ENCODE peak calls at places on chromosomes 16 and 17, in eight cellular contexts. One of them, this sample, is unnamed.

GRCh38 chr16:64133396-64133795 is 988.5 kb downstream of the CDH11 start:
- DNase-seq in heart left ventricle: no peak
- DNase-seq in stomach: no peak
- DNase-seq in mesendoderm: no peak
- DNase-seq in effector memory CD4-positive, alpha-beta T cell: no peak
- DNase-seq in naive thymus-derived CD4-positive, alpha-beta T cell: no peak
- DNase-seq in A549: no peak
- DNase-seq in CD8-positive, alpha-beta memory T cell: no peak
- DNase-seq in this sample: no peak

GRCh38 chr17:78781339-78782304 is at the start of gene CYTH1:
- DNase-seq in heart left ventricle: peak
- DNase-seq in stomach: peak
- DNase-seq in mesendoderm: peak
- DNase-seq in effector memory CD4-positive, alpha-beta T cell: no peak
- DNase-seq in naive thymus-derived CD4-positive, alpha-beta T cell: peak
- DNase-seq in A549: peak
- DNase-seq in CD8-positive, alpha-beta memory T cell: peak
- DNase-seq in this sample: peak

GRCh38 chr17:7290685-7291084 is 3.8 kb downstream of the YBX2 start:
- DNase-seq in heart left ventricle: no peak
- DNase-seq in stomach: no peak
- DNase-seq in mesendoderm: no peak
- DNase-seq in effector memory CD4-positive, alpha-beta T cell: no peak
- DNase-seq in naive thymus-derived CD4-positive, alpha-beta T cell: no peak
- DNase-seq in A549: no peak
- DNase-seq in CD8-positive, alpha-beta memory T cell: no peak
- DNase-seq in this sample: no peak

GRCh38 chr17:18004901-18005305 is 32.2 kb downstream of the DRC3 start:
- DNase-seq in heart left ventricle: no peak
- DNase-seq in stomach: no peak
- DNase-seq in mesendoderm: peak
- DNase-seq in effector memory CD4-positive, alpha-beta T cell: no peak
- DNase-seq in naive thymus-derived CD4-positive, alpha-beta T cell: no peak
- DNase-seq in A549: no peak
- DNase-seq in CD8-positive, alpha-beta memory T cell: no peak
- DNase-seq in this sample: no peak

GRCh38 chr17:70318061-70318460 is 148.7 kb downstream of the KCNJ2 start:
- DNase-seq in heart left ventricle: no peak
- DNase-seq in stomach: no peak
- DNase-seq in mesendoderm: no peak
- DNase-seq in effector memory CD4-positive, alpha-beta T cell: no peak
- DNase-seq in naive thymus-derived CD4-positive, alpha-beta T cell: no peak
- DNase-seq in A549: no peak
- DNase-seq in CD8-positive, alpha-beta memory T cell: no peak
- DNase-seq in this sample: no peak

GRCh38 chr17:9346296-9346926 is 229.2 kb downstream of the STX8 start:
- DNase-seq in heart left ventricle: no peak
- DNase-seq in stomach: no peak
- DNase-seq in mesendoderm: no peak
- DNase-seq in effector memory CD4-positive, alpha-beta T cell: no peak
- DNase-seq in naive thymus-derived CD4-positive, alpha-beta T cell: no peak
- DNase-seq in A549: no peak
- DNase-seq in CD8-positive, alpha-beta memory T cell: no peak
- DNase-seq in this sample: no peak

GRCh38 chr17:34580685-34581445 is 1.5 kb downstream of the TMEM132E start:
- DNase-seq in heart left ventricle: no peak
- DNase-seq in stomach: no peak
- DNase-seq in mesendoderm: peak
- DNase-seq in effector memory CD4-positive, alpha-beta T cell: no peak
- DNase-seq in naive thymus-derived CD4-positive, alpha-beta T cell: no peak
- DNase-seq in A549: no peak
- DNase-seq in CD8-positive, alpha-beta memory T cell: no peak
- DNase-seq in this sample: no peak

GRCh38 chr17:7881655-7882054 is 6.9 kb upstream of the CHD3 start:
- DNase-seq in heart left ventricle: no peak
- DNase-seq in stomach: no peak
- DNase-seq in mesendoderm: no peak
- DNase-seq in effector memory CD4-positive, alpha-beta T cell: no peak
- DNase-seq in naive thymus-derived CD4-positive, alpha-beta T cell: no peak
- DNase-seq in A549: no peak
- DNase-seq in CD8-positive, alpha-beta memory T cell: no peak
- DNase-seq in this sample: no peak

GRCh38 chr17:46883871-46884270 is 32.5 kb downstream of the WNT9B start:
- DNase-seq in heart left ventricle: no peak
- DNase-seq in stomach: no peak
- DNase-seq in mesendoderm: no peak
- DNase-seq in effector memory CD4-positive, alpha-beta T cell: no peak
- DNase-seq in naive thymus-derived CD4-positive, alpha-beta T cell: no peak
- DNase-seq in A549: no peak
- DNase-seq in CD8-positive, alpha-beta memory T cell: no peak
- DNase-seq in this sample: no peak

GRCh38 chr17:10182785-10183184 is 15.6 kb downstream of the GAS7 start:
- DNase-seq in heart left ventricle: no peak
- DNase-seq in stomach: no peak
- DNase-seq in mesendoderm: no peak
- DNase-seq in effector memory CD4-positive, alpha-beta T cell: no peak
- DNase-seq in naive thymus-derived CD4-positive, alpha-beta T cell: no peak
- DNase-seq in A549: no peak
- DNase-seq in CD8-positive, alpha-beta memory T cell: no peak
- DNase-seq in this sample: no peak

GRCh38 chr16:9334091-9334490 is 242.6 kb downstream of the HAPSTR1 start:
- DNase-seq in heart left ventricle: no peak
- DNase-seq in stomach: no peak
- DNase-seq in mesendoderm: no peak
- DNase-seq in effector memory CD4-positive, alpha-beta T cell: no peak
- DNase-seq in naive thymus-derived CD4-positive, alpha-beta T cell: no peak
- DNase-seq in A549: no peak
- DNase-seq in CD8-positive, alpha-beta memory T cell: no peak
- DNase-seq in this sample: no peak

GRCh38 chr17:28526381-28526780 is 20.2 kb downstream of the FOXN1 start:
- DNase-seq in heart left ventricle: no peak
- DNase-seq in stomach: no peak
- DNase-seq in mesendoderm: no peak
- DNase-seq in effector memory CD4-positive, alpha-beta T cell: no peak
- DNase-seq in naive thymus-derived CD4-positive, alpha-beta T cell: no peak
- DNase-seq in A549: no peak
- DNase-seq in CD8-positive, alpha-beta memory T cell: no peak
- DNase-seq in this sample: no peak

GRCh38 chr17:61402073-61402541 is 2.5 kb downstream of the TBX2 start:
- DNase-seq in heart left ventricle: peak
- DNase-seq in stomach: no peak
- DNase-seq in mesendoderm: no peak
- DNase-seq in effector memory CD4-positive, alpha-beta T cell: no peak
- DNase-seq in naive thymus-derived CD4-positive, alpha-beta T cell: no peak
- DNase-seq in A549: no peak
- DNase-seq in CD8-positive, alpha-beta memory T cell: no peak
- DNase-seq in this sample: no peak

GRCh38 chr17:1994707-1995106 is 30.4 kb downstream of the RTN4RL1 start:
- DNase-seq in heart left ventricle: no peak
- DNase-seq in stomach: no peak
- DNase-seq in mesendoderm: no peak
- DNase-seq in effector memory CD4-positive, alpha-beta T cell: no peak
- DNase-seq in naive thymus-derived CD4-positive, alpha-beta T cell: no peak
- DNase-seq in A549: no peak
- DNase-seq in CD8-positive, alpha-beta memory T cell: no peak
- DNase-seq in this sample: no peak

GRCh38 chr17:10120749-10121148 is 77.7 kb downstream of the GAS7 start:
- DNase-seq in heart left ventricle: no peak
- DNase-seq in stomach: no peak
- DNase-seq in mesendoderm: no peak
- DNase-seq in effector memory CD4-positive, alpha-beta T cell: no peak
- DNase-seq in naive thymus-derived CD4-positive, alpha-beta T cell: no peak
- DNase-seq in A549: no peak
- DNase-seq in CD8-positive, alpha-beta memory T cell: peak
- DNase-seq in this sample: no peak

GRCh38 chr16:50862818-50863672 is 121.2 kb downstream of the CYLD start:
- DNase-seq in heart left ventricle: no peak
- DNase-seq in stomach: no peak
- DNase-seq in mesendoderm: no peak
- DNase-seq in effector memory CD4-positive, alpha-beta T cell: no peak
- DNase-seq in naive thymus-derived CD4-positive, alpha-beta T cell: no peak
- DNase-seq in A549: no peak
- DNase-seq in CD8-positive, alpha-beta memory T cell: no peak
- DNase-seq in this sample: no peak

GRCh38 chr17:72175787-72176515 is 55.1 kb downstream of the SOX9 start:
- DNase-seq in heart left ventricle: no peak
- DNase-seq in stomach: no peak
- DNase-seq in mesendoderm: no peak
- DNase-seq in effector memory CD4-positive, alpha-beta T cell: no peak
- DNase-seq in naive thymus-derived CD4-positive, alpha-beta T cell: no peak
- DNase-seq in A549: no peak
- DNase-seq in CD8-positive, alpha-beta memory T cell: no peak
- DNase-seq in this sample: no peak

GRCh38 chr16:1430759-1431496 is at the start of gene PERCC1:
- DNase-seq in heart left ventricle: no peak
- DNase-seq in stomach: peak
- DNase-seq in mesendoderm: no peak
- DNase-seq in effector memory CD4-positive, alpha-beta T cell: no peak
- DNase-seq in naive thymus-derived CD4-positive, alpha-beta T cell: no peak
- DNase-seq in A549: no peak
- DNase-seq in CD8-positive, alpha-beta memory T cell: no peak
- DNase-seq in this sample: no peak

GRCh38 chr16:2212362-2213324 is 2.0 kb upstream of the BRICD5 start:
- DNase-seq in heart left ventricle: peak
- DNase-seq in stomach: peak
- DNase-seq in mesendoderm: peak
- DNase-seq in effector memory CD4-positive, alpha-beta T cell: no peak
- DNase-seq in naive thymus-derived CD4-positive, alpha-beta T cell: no peak
- DNase-seq in A549: no peak
- DNase-seq in CD8-positive, alpha-beta memory T cell: no peak
- DNase-seq in this sample: no peak

GRCh38 chr17:27362909-27363308 is 69.0 kb downstream of the WSB1 start:
- DNase-seq in heart left ventricle: no peak
- DNase-seq in stomach: no peak
- DNase-seq in mesendoderm: no peak
- DNase-seq in effector memory CD4-positive, alpha-beta T cell: no peak
- DNase-seq in naive thymus-derived CD4-positive, alpha-beta T cell: no peak
- DNase-seq in A549: no peak
- DNase-seq in CD8-positive, alpha-beta memory T cell: no peak
- DNase-seq in this sample: no peak

GRCh38 chr17:79371984-79372383 is 238.9 kb downstream of the RBFOX3 start:
- DNase-seq in heart left ventricle: no peak
- DNase-seq in stomach: no peak
- DNase-seq in mesendoderm: no peak
- DNase-seq in effector memory CD4-positive, alpha-beta T cell: no peak
- DNase-seq in naive thymus-derived CD4-positive, alpha-beta T cell: no peak
- DNase-seq in A549: no peak
- DNase-seq in CD8-positive, alpha-beta memory T cell: no peak
- DNase-seq in this sample: no peak

GRCh38 chr16:53111078-53111776 is 56.4 kb downstream of the CHD9 start:
- DNase-seq in heart left ventricle: no peak
- DNase-seq in stomach: no peak
- DNase-seq in mesendoderm: no peak
- DNase-seq in effector memory CD4-positive, alpha-beta T cell: no peak
- DNase-seq in naive thymus-derived CD4-positive, alpha-beta T cell: no peak
- DNase-seq in A549: no peak
- DNase-seq in CD8-positive, alpha-beta memory T cell: no peak
- DNase-seq in this sample: no peak

GRCh38 chr16:25011891-25012499 is 3.2 kb downstream of the ARHGAP17 start:
- DNase-seq in heart left ventricle: no peak
- DNase-seq in stomach: no peak
- DNase-seq in mesendoderm: no peak
- DNase-seq in effector memory CD4-positive, alpha-beta T cell: no peak
- DNase-seq in naive thymus-derived CD4-positive, alpha-beta T cell: no peak
- DNase-seq in A549: peak
- DNase-seq in CD8-positive, alpha-beta memory T cell: no peak
- DNase-seq in this sample: no peak

GRCh38 chr17:17303010-17303846 is at the start of gene NT5M:
- DNase-seq in heart left ventricle: peak
- DNase-seq in stomach: peak
- DNase-seq in mesendoderm: peak
- DNase-seq in effector memory CD4-positive, alpha-beta T cell: peak
- DNase-seq in naive thymus-derived CD4-positive, alpha-beta T cell: peak
- DNase-seq in A549: peak
- DNase-seq in CD8-positive, alpha-beta memory T cell: peak
- DNase-seq in this sample: peak

GRCh38 chr16:19284207-19284606 is 1.3 kb upstream of the CLEC19A start:
- DNase-seq in heart left ventricle: no peak
- DNase-seq in stomach: peak
- DNase-seq in mesendoderm: no peak
- DNase-seq in effector memory CD4-positive, alpha-beta T cell: no peak
- DNase-seq in naive thymus-derived CD4-positive, alpha-beta T cell: no peak
- DNase-seq in A549: peak
- DNase-seq in CD8-positive, alpha-beta memory T cell: no peak
- DNase-seq in this sample: no peak

DNA sequence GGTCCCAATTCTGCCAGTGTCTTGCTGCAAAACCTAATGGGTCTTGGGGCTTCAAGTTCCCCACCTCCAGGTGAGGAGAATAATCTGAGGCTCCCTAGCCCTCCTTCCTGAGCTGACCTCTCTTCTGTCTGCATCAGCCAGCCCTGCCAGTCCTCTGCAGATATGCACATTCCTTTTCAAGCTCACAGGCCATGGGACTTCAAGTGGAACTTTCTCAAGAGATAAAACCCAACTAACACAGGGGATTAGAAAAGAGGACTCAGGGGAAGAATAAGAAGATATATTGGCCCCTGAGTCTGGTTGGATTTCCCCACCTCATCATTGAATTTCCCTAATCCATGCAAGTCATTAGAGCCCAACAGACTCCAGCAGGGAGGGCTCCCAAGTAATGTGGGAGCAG is 1.4 kb downstream of the KRT14 start:
- DNase-seq in heart left ventricle: no peak
- DNase-seq in stomach: no peak
- DNase-seq in mesendoderm: peak
- DNase-seq in effector memory CD4-positive, alpha-beta T cell: no peak
- DNase-seq in naive thymus-derived CD4-positive, alpha-beta T cell: no peak
- DNase-seq in A549: no peak
- DNase-seq in CD8-positive, alpha-beta memory T cell: no peak
- DNase-seq in this sample: no peak
- H3K27ac ChIP-seq in heart left ventricle: no peak
- H3K27ac ChIP-seq in stomach: no peak
- H3K27ac ChIP-seq in mesendoderm: no peak
- H3K27ac ChIP-seq in effector memory CD4-positive, alpha-beta T cell: no peak
- H3K27ac ChIP-seq in naive thymus-derived CD4-positive, alpha-beta T cell: no peak
- H3K27ac ChIP-seq in A549: no peak
- H3K27ac ChIP-seq in CD8-positive, alpha-beta memory T cell: no peak
- H3K27ac ChIP-seq in this sample: no peak

GRCh38 chr16:54194008-54194731 is 92.4 kb downstream of the IRX3 start:
- DNase-seq in heart left ventricle: peak
- DNase-seq in stomach: peak
- DNase-seq in mesendoderm: peak
- DNase-seq in effector memory CD4-positive, alpha-beta T cell: no peak
- DNase-seq in naive thymus-derived CD4-positive, alpha-beta T cell: no peak
- DNase-seq in A549: no peak
- DNase-seq in CD8-positive, alpha-beta memory T cell: no peak
- DNase-seq in this sample: no peak
- H3K27ac ChIP-seq in heart left ventricle: peak
- H3K27ac ChIP-seq in stomach: peak
- H3K27ac ChIP-seq in mesendoderm: no peak
- H3K27ac ChIP-seq in effector memory CD4-positive, alpha-beta T cell: no peak
- H3K27ac ChIP-seq in naive thymus-derived CD4-positive, alpha-beta T cell: no peak
- H3K27ac ChIP-seq in A549: no peak
- H3K27ac ChIP-seq in CD8-positive, alpha-beta memory T cell: no peak
- H3K27ac ChIP-seq in this sample: no peak

GRCh38 chr17:50684612-50685333 is 22.9 kb downstream of the ANKRD40 start:
- DNase-seq in heart left ventricle: no peak
- DNase-seq in stomach: peak
- DNase-seq in mesendoderm: peak
- DNase-seq in effector memory CD4-positive, alpha-beta T cell: no peak
- DNase-seq in naive thymus-derived CD4-positive, alpha-beta T cell: no peak
- DNase-seq in A549: peak
- DNase-seq in CD8-positive, alpha-beta memory T cell: no peak
- DNase-seq in this sample: no peak
- H3K27ac ChIP-seq in heart left ventricle: no peak
- H3K27ac ChIP-seq in stomach: peak
- H3K27ac ChIP-seq in mesendoderm: no peak
- H3K27ac ChIP-seq in effector memory CD4-positive, alpha-beta T cell: no peak
- H3K27ac ChIP-seq in naive thymus-derived CD4-positive, alpha-beta T cell: no peak
- H3K27ac ChIP-seq in A549: peak
- H3K27ac ChIP-seq in CD8-positive, alpha-beta memory T cell: no peak
- H3K27ac ChIP-seq in this sample: no peak

GRCh38 chr16:56964243-56965148 is 2.7 kb downstream of the CETP start:
- DNase-seq in heart left ventricle: peak
- DNase-seq in stomach: peak
- DNase-seq in mesendoderm: peak
- DNase-seq in effector memory CD4-positive, alpha-beta T cell: peak
- DNase-seq in naive thymus-derived CD4-positive, alpha-beta T cell: peak
- DNase-seq in A549: peak
- DNase-seq in CD8-positive, alpha-beta memory T cell: peak
- DNase-seq in this sample: peak
- H3K27ac ChIP-seq in heart left ventricle: no peak
- H3K27ac ChIP-seq in stomach: peak
- H3K27ac ChIP-seq in mesendoderm: no peak
- H3K27ac ChIP-seq in effector memory CD4-positive, alpha-beta T cell: no peak
- H3K27ac ChIP-seq in naive thymus-derived CD4-positive, alpha-beta T cell: no peak
- H3K27ac ChIP-seq in A549: peak
- H3K27ac ChIP-seq in CD8-positive, alpha-beta memory T cell: no peak
- H3K27ac ChIP-seq in this sample: no peak